ENCODE peak calls at places on chromosome 12, in six cellular contexts. H, M, P, Z, T and W are unnamed samples.
A peak's percentile ranks its signal among the peaks of the same experiment; 100 is the strongest.

GRCh38 chr12:47899466-47899865 is 5.3 kb downstream of the VDR start:
- DNase-seq in T (no peak), Z (no peak), M (no peak), P (no peak), H (no peak), W (no peak)

GRCh38 chr12:20367731-20368652 is at the start of gene PDE3A:
- DNase-seq in H (peak; percentile 79), T (no peak), Z (peak; percentile 92), P (no peak), M (no peak), W (peak; percentile 91)

GRCh38 chr12:100741084-100741711 is 53.4 kb upstream of the ANO4 start:
- DNase-seq in M (peak; percentile 19), T (peak; percentile 10), Z (peak; percentile 44), H (peak; percentile 6), P (no peak), W (peak; percentile 39)

GRCh38 chr12:51322452-51322851 is 1.5 kb downstream of the BIN2 start:
- DNase-seq in T (no peak), H (no peak), M (peak; percentile 28), Z (no peak), P (peak; percentile 45), W (peak; percentile 54)

GRCh38 chr12:40622246-40622838 is 69.9 kb upstream of the CNTN1 start:
- DNase-seq in P (no peak), M (peak; percentile 54), Z (peak; percentile 57), T (peak; percentile 19), H (peak; percentile 86), W (peak; percentile 65)

GRCh38 chr12:95164656-95165055 is 52.6 kb downstream of the FGD6 start:
- DNase-seq in Z (no peak), T (no peak), P (no peak), H (no peak), M (no peak), W (no peak)

GRCh38 chr12:113228394-113229028 is 7.2 kb downstream of the TPCN1 start:
- DNase-seq in T (no peak), M (no peak), P (no peak), Z (no peak), H (no peak), W (no peak)

GRCh38 chr12:27984275-27984674 is 11.7 kb upstream of the PTHLH start:
- DNase-seq in T (no peak), P (no peak), M (peak; percentile 71), H (peak; percentile 88), Z (peak; percentile 34), W (no peak)

GRCh38 chr12:115044073-115044472 is 360.1 kb upstream of the TBX3 start:
- DNase-seq in Z (no peak), M (no peak), H (peak; percentile 48), P (no peak), T (no peak), W (no peak)

GRCh38 chr12:92030618-92031017 is 115.0 kb downstream of the BTG1 start:
- DNase-seq in P (peak; percentile 88), Z (peak; percentile 40), H (no peak), T (no peak), M (peak; percentile 53), W (peak; percentile 40)

GRCh38 chr12:57621497-57622292 is 10.5 kb downstream of the ARHGEF25 start:
- DNase-seq in P (no peak), M (peak; percentile 75), T (no peak), Z (peak; percentile 52), H (peak; percentile 64), W (peak; percentile 59)

GRCh38 chr12:16323010-16323409 is 24.4 kb upstream of the MGST1 start:
- DNase-seq in T (no peak), M (no peak), P (no peak), H (no peak), Z (no peak), W (no peak)

GRCh38 chr12:45762185-45763110 is 32.9 kb downstream of the ARID2 start:
- DNase-seq in M (peak; percentile 55), Z (peak; percentile 70), T (peak; percentile 28), H (peak; percentile 62), P (no peak), W (peak; percentile 59)

GRCh38 chr12:103858953-103859601 is 18.0 kb upstream of the NT5DC3 start:
- DNase-seq in T (peak; percentile 67), H (peak; percentile 93), M (peak; percentile 67), P (no peak), Z (peak; percentile 28), W (peak; percentile 73)

GRCh38 chr12:24822121-24822899 is 126.6 kb downstream of the BCAT1 start:
- DNase-seq in T (no peak), P (peak; percentile 66), M (no peak), Z (no peak), H (no peak), W (no peak)

GRCh38 chr12:28409892-28410291 is 219.6 kb downstream of the CCDC91 start:
- DNase-seq in M (no peak), P (no peak), Z (no peak), H (no peak), T (no peak), W (no peak)

GRCh38 chr12:76083761-76084276 is 666 bp downstream of the NAP1L1 start:
- DNase-seq in Z (peak; percentile 83), H (peak; percentile 73), T (peak; percentile 72), P (no peak), M (peak; percentile 87), W (peak; percentile 85)

GRCh38 chr12:112944028-112944690 is 5.9 kb downstream of the OAS3 start:
- DNase-seq in P (no peak), T (no peak), Z (no peak), H (no peak), M (no peak), W (no peak)

GRCh38 chr12:105294886-105295479 is 35.5 kb upstream of the C12orf75 start:
- DNase-seq in Z (no peak), M (no peak), P (no peak), T (no peak), H (no peak), W (no peak)

GRCh38 chr12:103827800-103828440 is 13.1 kb downstream of the NT5DC3 start:
- DNase-seq in M (no peak), P (no peak), Z (no peak), H (no peak), T (no peak), W (peak; percentile 62)

GRCh38 chr12:4116251-4117111 is 157.1 kb upstream of the CCND2 start:
- DNase-seq in M (no peak), Z (peak; percentile 14), H (no peak), P (no peak), T (peak; percentile 19), W (no peak)

GRCh38 chr12:53299101-53299453 is 418 bp upstream of the MYG1 start:
- DNase-seq in H (peak; percentile 67), T (peak; percentile 23), M (peak; percentile 76), P (no peak), Z (peak; percentile 72), W (peak; percentile 92)

GRCh38 chr12:108517288-108518100 is 2.4 kb downstream of the FICD start:
- DNase-seq in Z (no peak), T (no peak), P (no peak), H (no peak), M (no peak), W (peak; percentile 23)

GRCh38 chr12:122965851-122966742 is at the start of gene ABCB9:
- DNase-seq in M (peak; percentile 97), P (no peak), T (peak; percentile 85), Z (peak; percentile 92), H (peak; percentile 93), W (peak; percentile 97)
- TF ChIP-seq POLR2A in M (peak; percentile 74), P (peak; percentile 65), T (peak; percentile 80), Z (peak; percentile 54), H (peak; percentile 85), W (peak; percentile 20)

DNA sequence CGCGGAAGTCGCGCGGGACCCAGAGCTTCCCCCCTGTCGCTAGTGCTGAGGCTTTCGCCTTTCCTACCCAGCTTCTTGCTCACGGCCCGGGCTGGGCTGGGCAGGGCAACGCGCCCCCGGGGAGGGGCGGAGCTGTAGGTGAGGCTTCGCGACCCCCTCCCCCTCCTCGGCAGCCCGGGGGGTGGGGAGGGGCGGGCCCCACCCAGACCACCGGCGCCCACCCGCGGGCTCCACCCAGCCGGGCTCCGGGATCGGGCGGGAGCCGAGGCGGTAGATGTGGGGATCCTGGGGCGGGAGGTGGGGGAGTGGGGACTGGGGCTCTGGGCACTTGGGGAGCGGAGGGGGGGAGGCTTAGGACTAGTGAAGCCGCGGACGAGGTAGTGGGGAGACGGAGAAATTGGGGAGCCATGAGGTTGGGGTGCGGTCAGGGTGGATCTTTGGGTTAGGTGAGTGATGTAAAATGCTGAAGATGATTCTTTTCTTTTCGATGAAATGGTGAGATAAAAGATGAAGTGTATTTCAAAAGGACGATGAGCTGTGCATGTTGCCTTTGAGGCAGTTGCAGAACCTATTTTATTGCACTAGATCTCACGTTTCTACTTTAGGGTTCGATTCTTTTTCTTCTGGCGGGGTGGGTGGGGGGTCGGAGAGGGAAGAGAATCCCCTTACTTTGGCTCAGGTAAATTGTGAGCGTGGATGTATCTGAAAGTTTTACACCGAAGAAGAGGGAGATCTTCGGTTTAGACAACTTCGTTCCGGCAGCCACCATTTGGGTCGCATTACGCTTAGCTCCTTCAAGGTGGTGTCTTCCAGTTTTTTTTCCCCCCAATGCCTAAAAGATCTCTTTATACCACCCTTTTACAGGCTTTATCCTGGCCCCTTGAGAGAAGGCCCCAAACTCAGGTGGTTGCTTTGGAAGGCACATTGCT is 591 bp downstream of the ERC1 start:
- DNase-seq in M (no peak), P (no peak), Z (peak; percentile 24), H (no peak), T (no peak), W (no peak)
- TF ChIP-seq MAX in M (no peak), P (no peak), Z (no peak), H (no peak), T (no peak), W (no peak)

DNA sequence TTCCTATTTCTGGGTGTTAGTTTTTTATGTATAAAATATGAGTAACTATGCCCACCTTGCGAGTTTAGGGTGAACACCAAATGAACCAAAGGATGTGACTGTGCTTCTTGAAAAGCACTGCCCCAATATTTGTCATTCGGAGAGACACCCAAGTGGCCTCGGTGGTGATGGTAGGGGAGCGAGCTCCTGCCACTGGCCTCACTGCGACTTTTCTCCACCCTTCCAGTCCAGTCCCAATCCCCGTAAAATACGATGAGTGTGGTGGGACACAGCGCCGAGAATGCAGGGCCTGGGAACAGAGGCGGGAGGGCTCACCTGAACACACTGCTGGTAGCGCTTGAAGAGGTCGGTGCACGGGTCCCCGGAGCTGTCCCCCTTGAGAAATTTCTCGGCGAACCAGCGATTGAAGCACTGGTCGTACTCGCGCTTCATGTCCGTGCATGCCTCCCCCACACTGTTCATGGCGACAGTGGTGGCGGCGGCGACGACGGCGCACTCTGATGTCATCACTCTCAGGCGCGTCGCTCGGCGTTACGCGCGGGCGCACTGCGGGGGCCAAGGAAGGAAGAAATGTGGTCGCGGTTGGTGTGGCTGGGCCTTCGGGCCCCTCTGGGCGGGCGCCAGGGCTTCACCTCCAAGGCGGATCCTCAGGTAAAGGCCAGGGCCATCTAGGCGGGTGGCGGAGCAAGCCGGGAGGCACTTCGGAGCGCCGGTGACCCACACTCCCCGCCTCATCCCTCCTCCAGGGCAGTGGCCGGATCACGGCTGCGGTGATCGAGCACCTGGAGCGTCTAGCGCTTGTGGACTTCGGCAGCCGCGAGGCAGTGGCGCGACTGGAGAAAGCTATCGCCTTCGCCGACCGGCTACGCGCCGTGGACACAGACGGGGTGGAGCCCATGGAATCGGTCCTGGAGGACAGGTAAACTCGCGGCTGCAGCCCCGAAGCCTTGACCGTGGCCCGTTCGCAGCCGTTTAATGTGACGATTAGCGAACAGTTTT is at the start of the genes GATC and TRIAP1:
- DNase-seq in Z (peak; percentile 92), P (peak; percentile 47), T (peak; percentile 71), H (peak; percentile 89), M (peak; percentile 95), W (peak; percentile 97)
- TF ChIP-seq MYC in Z (peak; percentile 97), P (peak; percentile 80), T (peak; percentile 99), H (peak; percentile 78), M (peak; percentile 97), W (peak; percentile 99)

DNA sequence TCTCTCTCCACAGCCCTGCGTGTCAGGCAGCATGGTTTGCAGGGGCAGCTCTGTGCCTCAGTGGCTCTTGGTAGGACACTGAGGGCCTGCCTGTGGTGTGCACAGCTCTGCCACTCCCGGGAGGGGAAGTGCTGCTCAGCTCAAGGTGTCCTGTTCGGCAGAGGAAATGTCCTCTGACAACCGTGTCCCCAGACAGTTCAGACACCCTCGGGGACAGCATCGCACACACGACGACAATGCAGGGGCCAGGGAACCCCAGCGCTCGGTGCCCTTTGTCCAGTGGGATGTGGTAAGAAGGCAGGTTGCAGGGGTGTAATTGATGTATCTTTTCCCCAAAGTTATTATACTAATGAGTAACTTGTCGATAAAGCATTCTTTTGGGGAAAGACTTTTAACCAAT is 14.2 kb downstream of the ANKLE2 start:
- DNase-seq in H (no peak), M (no peak), Z (no peak), P (no peak), T (no peak), W (no peak)
- TF ChIP-seq POLR2A in H (no peak), M (no peak), Z (no peak), P (no peak), T (no peak), W (no peak)